ENCODE peak calls at places on chromosomes 1 and 21, in seven cellular contexts. S is SW480; F is stimulated activated CD8-positive, alpha-beta memory T cell treated with anti-CD3 and anti-CD28 coated beads, Interleukin-4, amount 100 ng/mL, for 4 hours; M is head of caudate nucleus; Z is fibroblast of pulmonary artery; U is NCI-H2081; H is GM04503. N is an unnamed sample.

GRCh38 chr1:165352442-165353293 is 3.8 kb downstream of the LMX1A start:
- DNase-seq in F (no peak), Z (no peak), H (no peak), S (peak; percentile 16), M (no peak), U (no peak), N (no peak)

GRCh38 chr1:13540871-13541270 is 27.1 kb upstream of the LRRC38 start:
- DNase-seq in H (no peak), S (no peak), M (peak; percentile 50), F (no peak), Z (no peak), U (no peak), N (no peak)

GRCh38 chr1:177884499-177885021 is 85.3 kb downstream of the SEC16B start:
- DNase-seq in F (no peak), H (no peak), M (no peak), S (no peak), Z (no peak), U (no peak), N (no peak)

GRCh38 chr1:19676438-19676922 is 11.8 kb downstream of the HTR6 start:
- DNase-seq in Z (peak; percentile 80), U (no peak), F (no peak), S (peak; percentile 29), M (peak; percentile 85), H (peak; percentile 61), N (no peak)

GRCh38 chr1:17553970-17554369 is 14.5 kb downstream of the ARHGEF10L start:
- DNase-seq in S (no peak), U (no peak), Z (peak; percentile 68), M (no peak), H (no peak), F (no peak), N (no peak)

GRCh38 chr1:212557739-212558664 is 50.6 kb upstream of the ATF3 start:
- DNase-seq in S (peak; percentile 62), U (no peak), F (no peak), H (no peak), M (peak; percentile 40), Z (peak; percentile 23), N (no peak)

GRCh38 chr1:219629481-219629880 is 16.6 kb upstream of the ZC3H11B start:
- DNase-seq in F (no peak), M (no peak), U (no peak), Z (no peak), S (no peak), H (no peak), N (no peak)

GRCh38 chr1:163170331-163170730 is 32.4 kb downstream of the RGS5 start:
- DNase-seq in S (no peak), Z (peak; percentile 54), F (no peak), H (no peak), U (no peak), M (no peak), N (no peak)

GRCh38 chr1:162530318-162530984 is 31.1 kb upstream of the UAP1 start:
- DNase-seq in S (peak; percentile 16), M (no peak), Z (no peak), H (no peak), F (no peak), U (no peak), N (no peak)

GRCh38 chr1:53326088-53326597 is 1.7 kb downstream of the LRP8 start:
- DNase-seq in U (peak; percentile 90), M (peak; percentile 89), F (peak; percentile 85), Z (peak; percentile 79), S (peak; percentile 94), H (peak; percentile 43), N (peak; percentile 19)

GRCh38 chr1:228464487-228464983 is 22.6 kb upstream of the RNF187 start:
- DNase-seq in U (peak; percentile 97), S (no peak), M (peak; percentile 93), F (peak; percentile 61), H (no peak), Z (peak; percentile 84), N (no peak)

GRCh38 chr1:39115271-39116110 is 89.0 kb upstream of the MACF1 start:
- DNase-seq in S (peak; percentile 39), H (no peak), M (no peak), U (no peak), F (no peak), Z (peak; percentile 78), N (no peak)

GRCh38 chr21:33057385-33057940 is 12.5 kb upstream of the OLIG1 start:
- DNase-seq in H (no peak), U (no peak), F (no peak), Z (no peak), S (no peak), M (no peak), N (no peak)

GRCh38 chr1:62746086-62746808 is 37.7 kb upstream of the ATG4C start:
- DNase-seq in S (peak; percentile 58), Z (peak; percentile 75), M (no peak), F (no peak), H (no peak), U (no peak), N (peak; percentile 56)